ENCODE peak calls at places on chromosomes 16 and 17, in six cellular contexts. One of them, this sample, is unnamed.

GRCh38 chr17:7835818-7836595 is 2.0 kb downstream of the KDM6B start:
- DNase-seq in GM23338: peak; percentile 84
- DNase-seq in uterus: peak; percentile 79
- DNase-seq in left ventricle myocardium inferior: peak; percentile 84
- DNase-seq in IMR-90: peak; percentile 58
- DNase-seq in HL-60: peak; percentile 46
- DNase-seq in this sample: peak; percentile 79

GRCh38 chr16:4886151-4886550 is 38.9 kb downstream of the UBN1 start:
- DNase-seq in IMR-90: no peak
- DNase-seq in GM23338: no peak
- DNase-seq in HL-60: no peak
- DNase-seq in left ventricle myocardium inferior: no peak
- DNase-seq in uterus: no peak
- DNase-seq in this sample: no peak

GRCh38 chr17:57086069-57086930 is 1.3 kb downstream of the AKAP1 start:
- DNase-seq in GM23338: peak; percentile 65
- DNase-seq in IMR-90: peak; percentile 8
- DNase-seq in HL-60: peak; percentile 45
- DNase-seq in uterus: no peak
- DNase-seq in left ventricle myocardium inferior: no peak
- DNase-seq in this sample: peak; percentile 58

GRCh38 chr16:10608687-10609409 is 28.4 kb upstream of the EMP2 start:
- DNase-seq in uterus: peak; percentile 41
- DNase-seq in GM23338: no peak
- DNase-seq in IMR-90: no peak
- DNase-seq in left ventricle myocardium inferior: peak; percentile 29
- DNase-seq in HL-60: no peak
- DNase-seq in this sample: no peak

GRCh38 chr17:56601613-56602012 is 8.1 kb downstream of the NOG start:
- DNase-seq in GM23338: no peak
- DNase-seq in HL-60: no peak
- DNase-seq in uterus: no peak
- DNase-seq in IMR-90: no peak
- DNase-seq in left ventricle myocardium inferior: no peak
- DNase-seq in this sample: no peak

GRCh38 chr17:48011405-48012150 is 26.0 kb downstream of the COPZ2 start:
- DNase-seq in HL-60: peak; percentile 65
- DNase-seq in IMR-90: peak; percentile 25
- DNase-seq in GM23338: peak; percentile 80
- DNase-seq in left ventricle myocardium inferior: no peak
- DNase-seq in uterus: no peak
- DNase-seq in this sample: no peak

GRCh38 chr16:84703671-84704070 is 3.9 kb downstream of the USP10 start:
- DNase-seq in HL-60: no peak
- DNase-seq in left ventricle myocardium inferior: no peak
- DNase-seq in IMR-90: no peak
- DNase-seq in uterus: no peak
- DNase-seq in GM23338: no peak
- DNase-seq in this sample: no peak

GRCh38 chr17:2435181-2435741 is 34.4 kb upstream of the MNT start:
- DNase-seq in IMR-90: peak; percentile 31
- DNase-seq in GM23338: peak; percentile 91
- DNase-seq in HL-60: no peak
- DNase-seq in uterus: no peak
- DNase-seq in left ventricle myocardium inferior: no peak
- DNase-seq in this sample: no peak

GRCh38 chr16:85431431-85432124 is 181.5 kb upstream of the GSE1 start:
- DNase-seq in IMR-90: no peak
- DNase-seq in left ventricle myocardium inferior: no peak
- DNase-seq in HL-60: no peak
- DNase-seq in uterus: no peak
- DNase-seq in GM23338: no peak
- DNase-seq in this sample: peak; percentile 40

GRCh38 chr16:87540072-87540976 is 47.5 kb upstream of the ZCCHC14 start:
- DNase-seq in IMR-90: no peak
- DNase-seq in left ventricle myocardium inferior: no peak
- DNase-seq in uterus: no peak
- DNase-seq in HL-60: no peak
- DNase-seq in GM23338: no peak
- DNase-seq in this sample: no peak

GRCh38 chr16:19769239-19769638 is 51.2 kb downstream of the IQCK start:
- DNase-seq in left ventricle myocardium inferior: no peak
- DNase-seq in IMR-90: no peak
- DNase-seq in GM23338: no peak
- DNase-seq in uterus: no peak
- DNase-seq in HL-60: no peak
- DNase-seq in this sample: no peak

GRCh38 chr16:51041546-51041945 is 109.5 kb downstream of the SALL1 start:
- DNase-seq in IMR-90: no peak
- DNase-seq in uterus: no peak
- DNase-seq in left ventricle myocardium inferior: no peak
- DNase-seq in HL-60: no peak
- DNase-seq in GM23338: no peak
- DNase-seq in this sample: no peak

DNA sequence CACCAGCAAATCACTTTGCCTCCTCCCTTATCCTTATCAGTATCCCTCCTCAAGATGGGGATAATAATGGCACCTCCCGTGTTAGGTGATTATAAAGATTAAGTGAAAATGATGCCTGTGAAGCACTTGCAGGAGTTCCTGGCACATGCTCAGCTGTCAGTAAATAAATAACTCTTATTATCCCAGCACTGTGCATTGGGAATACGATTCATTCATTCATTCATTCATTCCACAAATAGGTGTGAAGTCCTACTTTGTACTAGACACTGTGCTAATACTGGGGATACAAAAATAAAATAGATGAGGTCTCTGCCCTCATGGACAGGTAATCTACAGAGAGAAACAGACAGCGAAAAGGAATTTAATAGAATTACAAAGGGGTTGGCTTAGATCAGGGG is 2.0 kb downstream of the XYLT2 start:
- DNase-seq in HL-60: no peak
- DNase-seq in GM23338: no peak
- DNase-seq in left ventricle myocardium inferior: no peak
- DNase-seq in IMR-90: no peak
- DNase-seq in uterus: no peak
- DNase-seq in this sample: no peak
- H3K4me3 ChIP-seq in HL-60: no peak overlapping the region
- H3K4me3 ChIP-seq in GM23338: peak overlapping the region; percentile 87
- H3K4me3 ChIP-seq in left ventricle myocardium inferior: no peak overlapping the region
- H3K4me3 ChIP-seq in IMR-90: peak overlapping the region; percentile 95
- H3K4me3 ChIP-seq in uterus: no peak overlapping the region
- H3K4me3 ChIP-seq in this sample: no peak overlapping the region

DNA sequence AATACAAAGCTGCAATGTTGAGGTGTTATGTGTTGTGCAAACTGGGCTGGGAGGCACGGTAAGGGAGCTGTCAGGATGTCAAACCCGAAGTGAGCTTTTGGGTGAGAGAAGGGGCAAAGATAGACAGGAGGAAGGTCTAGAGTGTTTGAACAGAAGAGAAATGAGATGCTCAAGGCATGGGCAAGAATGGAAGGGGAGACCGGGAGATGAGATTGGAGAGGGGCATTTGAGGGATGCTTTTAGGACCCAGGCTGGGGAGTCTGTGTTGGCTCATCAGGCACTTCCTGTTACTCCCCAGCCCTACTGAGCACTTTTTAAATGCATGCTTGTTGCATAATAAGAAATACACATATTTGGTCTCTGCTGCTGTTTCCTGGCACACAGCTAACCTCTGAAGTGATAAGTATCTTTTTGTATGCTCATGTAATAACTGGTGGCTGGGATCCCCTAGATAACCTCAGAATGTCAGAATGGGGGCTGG is 13.7 kb downstream of the UNC45B start:
- DNase-seq in left ventricle myocardium inferior: no peak
- DNase-seq in uterus: no peak
- DNase-seq in IMR-90: no peak
- DNase-seq in HL-60: peak; percentile 56
- DNase-seq in GM23338: no peak
- DNase-seq in this sample: no peak
- H3K27me3 ChIP-seq in left ventricle myocardium inferior: no peaks in the 10 kb centered on the region
- H3K27me3 ChIP-seq in uterus: no peaks in the 10 kb centered on the region
- H3K27me3 ChIP-seq in IMR-90: peaks cover 28% of the 10 kb centered on the region
- H3K27me3 ChIP-seq in HL-60: no peaks in the 10 kb centered on the region
- H3K27me3 ChIP-seq in GM23338: no peaks in the 10 kb centered on the region
- H3K27me3 ChIP-seq in this sample: no peaks in the 10 kb centered on the region

GRCh38 chr16:30912794-30913412 is 10.5 kb upstream of the FBXL19 start:
- DNase-seq in IMR-90: no peak
- DNase-seq in left ventricle myocardium inferior: no peak
- DNase-seq in uterus: no peak
- DNase-seq in HL-60: no peak
- DNase-seq in GM23338: no peak
- DNase-seq in this sample: no peak
- TF ChIP-seq CTCF in IMR-90: no peak
- TF ChIP-seq CTCF in left ventricle myocardium inferior: no peak
- TF ChIP-seq CTCF in uterus: no peak
- TF ChIP-seq CTCF in HL-60: no peak
- TF ChIP-seq CTCF in GM23338: no peak
- TF ChIP-seq CTCF in this sample: no peak

DNA sequence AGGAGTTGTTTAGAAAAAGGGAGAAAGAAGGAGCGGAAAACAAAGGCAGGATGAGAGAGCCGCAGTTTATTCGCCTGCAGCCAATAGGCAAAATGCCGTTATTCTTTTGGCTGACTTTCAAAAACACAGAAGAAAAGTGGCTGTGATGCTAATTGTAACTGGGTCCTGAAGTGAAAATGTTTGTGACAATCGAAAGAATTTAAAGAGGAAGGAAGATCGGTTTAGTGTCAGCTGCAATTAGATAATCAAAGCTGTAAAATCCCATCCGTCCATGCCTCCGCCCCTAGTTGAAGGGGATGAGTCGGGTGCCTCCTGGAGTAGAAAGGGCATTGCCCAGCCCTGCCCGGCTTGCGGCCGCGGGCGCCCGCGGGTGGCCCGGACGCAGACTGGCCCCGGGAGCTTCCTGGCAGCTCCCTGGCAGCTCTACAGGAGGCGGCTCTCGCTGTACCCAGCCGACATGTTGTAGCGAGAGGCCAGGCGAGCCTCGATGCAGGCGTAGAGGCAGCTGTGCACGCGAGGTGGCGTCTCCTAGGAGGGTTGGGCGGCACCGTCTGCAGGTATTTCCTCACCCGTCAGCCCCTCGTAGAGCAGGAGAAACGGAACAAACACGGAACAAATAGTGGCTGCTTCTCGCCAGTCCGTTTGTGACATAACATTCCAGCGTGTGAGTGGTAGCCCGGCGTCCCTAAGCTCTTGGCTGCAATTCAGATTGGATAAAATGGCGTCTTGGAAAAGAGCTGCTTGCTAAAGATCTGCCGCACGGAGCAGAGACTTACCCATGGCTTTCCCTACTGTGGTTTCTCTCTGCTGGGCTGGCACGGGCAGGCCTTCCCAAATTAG is 82.3 kb downstream of the TNRC6C start:
- DNase-seq in left ventricle myocardium inferior: peak; percentile 63
- DNase-seq in GM23338: peak; percentile 27
- DNase-seq in IMR-90: peak; percentile 43
- DNase-seq in uterus: peak; percentile 50
- DNase-seq in HL-60: no peak
- DNase-seq in this sample: peak; percentile 76
- H3K4me3 ChIP-seq in left ventricle myocardium inferior: peak overlapping the region; percentile 69
- H3K4me3 ChIP-seq in GM23338: no peak overlapping the region
- H3K4me3 ChIP-seq in IMR-90: peak overlapping the region; percentile 79
- H3K4me3 ChIP-seq in uterus: peak overlapping the region; percentile 56
- H3K4me3 ChIP-seq in HL-60: no peak overlapping the region
- H3K4me3 ChIP-seq in this sample: peak overlapping the region; percentile 55

This sample was measured in lower lobe of right lung.